ENCODE peak calls at places on chromosomes 3 and 15, in seven cellular contexts. Q, W, H, C, T, K and I are unnamed samples. For H3K4me1, the result is how much of the 10 kb centered on the place peaks cover.

GRCh38 chr3:45547764-45548683 is 46.5 kb upstream of the LIMD1 start:
- DNase-seq in Q (no peak), W (no peak), H (peak), C (no peak), T (no peak), K (no peak), I (no peak)

GRCh38 chr15:69573815-69574472 is 121.3 kb downstream of the RPLP1 start:
- DNase-seq in Q (no peak), W (no peak), H (no peak), C (no peak), T (no peak), K (no peak), I (no peak)

GRCh38 chr3:165233521-165234195 is 37.5 kb upstream of the SLITRK3 start:
- DNase-seq in Q (no peak), W (no peak), H (no peak), C (no peak), T (no peak), K (no peak), I (no peak)

GRCh38 chr15:51647128-51647562 is 24.6 kb upstream of the DMXL2 start:
- DNase-seq in Q (peak), W (no peak), H (peak), C (no peak), T (no peak), K (no peak), I (no peak)

GRCh38 chr3:10762116-10762515 is 53.9 kb upstream of the SLC6A11 start:
- DNase-seq in Q (no peak), W (no peak), H (no peak), C (no peak), T (no peak), K (no peak), I (no peak)

GRCh38 chr3:182979719-182980191 is 583 bp downstream of the DCUN1D1 start:
- DNase-seq in Q (peak), W (no peak), H (peak), C (no peak), T (peak), K (no peak), I (no peak)

GRCh38 chr3:140188285-140188684 is 253.3 kb downstream of the CLSTN2 start:
- DNase-seq in Q (no peak), W (no peak), H (no peak), C (no peak), T (no peak), K (no peak), I (no peak)

GRCh38 chr3:165158011-165158410 is 38.2 kb downstream of the SLITRK3 start:
- DNase-seq in Q (no peak), W (no peak), H (no peak), C (no peak), T (no peak), K (no peak), I (no peak)

GRCh38 chr3:13863929-13864595 is 15.8 kb downstream of the WNT7A start:
- DNase-seq in Q (no peak), W (no peak), H (no peak), C (no peak), T (no peak), K (no peak), I (no peak)

GRCh38 chr3:7581831-7582230 is 720.9 kb downstream of the GRM7 start:
- DNase-seq in Q (no peak), W (no peak), H (no peak), C (no peak), T (no peak), K (no peak), I (no peak)

GRCh38 chr3:85161544-85161943 is 202.8 kb downstream of the CADM2 start:
- DNase-seq in Q (no peak), W (no peak), H (no peak), C (no peak), T (peak), K (no peak), I (no peak)

DNA sequence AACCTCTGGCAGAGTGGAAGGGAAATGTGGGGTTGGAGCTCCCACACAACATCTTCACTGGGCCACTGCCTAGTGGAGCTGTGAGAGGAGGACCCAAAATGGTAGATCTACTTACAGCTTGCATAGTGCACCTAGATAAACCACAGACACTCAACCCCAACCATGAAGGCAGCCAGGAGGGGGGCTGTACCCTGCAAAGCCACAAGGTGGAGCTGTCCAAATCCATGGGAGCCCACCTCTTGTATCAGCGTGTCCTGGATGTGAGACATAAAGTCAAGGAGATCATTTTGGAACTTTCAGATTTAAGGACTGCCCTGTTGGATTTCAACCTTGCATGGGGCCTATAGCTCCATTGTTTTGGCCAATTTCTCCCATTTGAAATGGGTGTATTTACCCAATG is 20.9 kb downstream of the TP63 start:
- DNase-seq in Q (no peak), W (no peak), H (peak), C (peak), T (peak), K (no peak), I (peak)
- TF ChIP-seq YY1 in Q (no peak), W (no peak), H (no peak), C (no peak), T (no peak), K (no peak), I (no peak)

GRCh38 chr3:69763458-69763857 is 24.2 kb downstream of the MITF start:
- DNase-seq in Q (no peak), W (no peak), H (no peak), C (no peak), T (no peak), K (no peak), I (no peak)

GRCh38 chr3:69763976-69764851 is 24.9 kb downstream of the MITF start:
- DNase-seq in Q (no peak), W (no peak), H (no peak), C (no peak), T (no peak), K (no peak), I (no peak)

GRCh38 chr3:69762790-69763229 is 23.5 kb downstream of the MITF start:
- DNase-seq in Q (no peak), W (no peak), H (no peak), C (no peak), T (no peak), K (no peak), I (no peak)

GRCh38 chr3:69767571-69767970 is 28.3 kb downstream of the MITF start:
- DNase-seq in Q (no peak), W (no peak), H (no peak), C (no peak), T (no peak), K (no peak), I (no peak)

GRCh38 chr3:69764861-69765260 is 25.6 kb downstream of the MITF start:
- DNase-seq in Q (no peak), W (no peak), H (no peak), C (no peak), T (no peak), K (no peak), I (no peak)
- H3K4me1 ChIP-seq in Q (under half), W (under half), H (under half), C (under half), T (under half), K (under half), I (under half)

DNA sequence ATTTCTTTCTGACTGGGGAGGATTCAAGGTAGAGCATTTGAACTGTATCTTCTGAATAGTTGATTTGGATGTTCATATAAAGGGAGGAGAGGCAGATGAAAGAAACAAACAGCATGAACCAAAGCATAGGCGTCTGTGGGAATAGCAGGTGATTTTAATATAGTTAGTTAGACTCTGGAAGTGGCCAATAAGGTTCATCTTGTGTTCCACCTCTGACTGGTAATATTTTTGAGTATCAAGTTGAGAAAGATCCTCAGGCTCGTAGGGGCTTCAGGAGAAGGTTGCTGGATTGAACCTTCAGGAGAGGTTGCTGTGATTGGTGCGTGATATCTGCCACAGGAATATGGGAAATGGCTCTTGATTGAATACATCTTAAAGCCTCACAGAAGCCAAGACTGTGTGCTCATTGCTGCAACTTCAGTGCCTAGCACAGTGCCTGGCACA is 12.7 kb downstream of the NFKBIZ start:
- DNase-seq in Q (no peak), W (no peak), H (no peak), C (no peak), T (no peak), K (no peak), I (no peak)
- TF ChIP-seq YY1 in Q (no peak), W (no peak), H (no peak), C (no peak), T (no peak), K (no peak), I (no peak)

GRCh38 chr3:149630806-149631205 is 27.0 kb downstream of the WWTR1 start:
- DNase-seq in Q (no peak), W (no peak), H (no peak), C (no peak), T (no peak), K (no peak), I (no peak)

GRCh38 chr3:149625795-149626194 is 32.0 kb downstream of the WWTR1 start:
- DNase-seq in Q (no peak), W (no peak), H (no peak), C (no peak), T (no peak), K (no peak), I (no peak)

GRCh38 chr3:149626671-149627070 is 31.2 kb downstream of the WWTR1 start:
- DNase-seq in Q (no peak), W (no peak), H (no peak), C (no peak), T (no peak), K (no peak), I (no peak)

GRCh38 chr3:149632225-149632624 is 25.6 kb downstream of the WWTR1 start:
- DNase-seq in Q (no peak), W (no peak), H (no peak), C (no peak), T (no peak), K (no peak), I (no peak)

DNA sequence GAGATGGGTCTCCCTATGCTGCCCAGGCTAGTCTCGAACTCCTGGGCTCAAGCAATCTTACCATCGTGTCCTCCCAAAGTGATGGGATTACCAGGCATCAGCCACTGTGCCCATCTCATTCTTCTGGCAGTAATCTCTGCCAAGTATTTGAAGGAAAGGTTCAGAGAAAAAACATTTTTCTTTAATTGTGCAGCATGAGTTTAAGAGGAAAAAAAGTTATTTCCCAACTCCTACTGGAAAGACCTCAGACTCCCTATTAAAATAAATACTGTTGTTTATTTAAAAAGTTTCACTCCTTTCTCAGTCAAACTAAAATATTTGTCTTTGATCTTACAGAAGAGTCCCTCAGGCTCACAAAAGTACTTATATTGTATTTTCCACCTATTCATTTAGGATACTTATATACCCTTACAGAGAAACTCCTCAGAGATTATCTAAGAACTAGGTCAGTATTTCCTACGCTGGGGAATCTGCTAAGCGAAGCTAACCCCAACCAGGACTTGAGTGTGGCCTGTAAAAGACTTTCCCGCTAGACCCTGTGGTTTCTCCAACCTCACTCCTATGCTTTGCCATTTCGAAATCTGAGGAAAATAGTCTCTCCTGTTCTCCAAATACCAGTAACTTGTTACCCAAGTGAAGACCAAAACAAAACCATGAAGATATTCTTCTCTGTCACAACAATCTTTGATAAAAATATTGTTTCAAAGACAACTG is 28.7 kb downstream of the WWTR1 start:
- DNase-seq in Q (no peak), W (no peak), H (no peak), C (no peak), T (no peak), K (no peak), I (no peak)
- H3K4me1 ChIP-seq in Q (under half), W (under half), H (under half), C (under half), T (half or more), K (under half), I (under half)

DNA sequence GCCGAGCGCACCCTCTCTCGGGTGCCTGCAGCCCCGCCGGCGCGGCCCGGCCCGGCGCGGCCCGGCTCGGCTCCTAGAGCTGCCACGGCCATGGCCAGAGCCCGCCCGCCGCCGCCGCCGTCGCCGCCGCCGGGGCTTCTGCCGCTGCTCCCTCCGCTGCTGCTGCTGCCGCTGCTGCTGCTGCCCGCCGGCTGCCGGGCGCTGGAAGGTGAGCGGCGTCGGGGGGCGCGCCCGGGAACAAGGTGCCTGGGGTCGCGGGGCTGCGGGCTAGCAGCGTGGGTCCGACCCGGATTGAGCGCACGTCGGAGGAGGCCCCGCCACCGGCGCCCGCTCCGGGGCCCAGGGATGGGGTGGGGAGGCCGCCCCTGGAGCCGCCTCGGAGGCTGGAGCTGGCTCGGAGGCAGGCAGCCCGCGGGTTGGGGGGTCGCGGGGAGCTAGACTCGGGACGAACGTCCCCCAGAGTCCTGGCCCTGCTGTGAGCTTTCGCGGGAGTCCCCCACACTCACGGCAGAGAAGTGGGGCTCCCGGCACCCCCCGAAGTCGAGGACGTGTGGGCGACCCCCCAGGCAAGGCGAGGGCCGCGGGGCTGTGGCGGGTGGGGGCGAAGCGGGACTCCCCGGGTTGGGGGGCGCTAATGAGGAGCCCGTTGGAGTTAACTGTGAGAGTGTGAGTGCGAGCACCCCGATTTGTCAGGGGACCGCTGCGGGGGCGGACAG is 719 bp downstream of the EPHB3 start:
- DNase-seq in Q (no peak), W (no peak), H (peak), C (no peak), T (no peak), K (no peak), I (no peak)
- TF ChIP-seq YY1 in Q (no peak), W (no peak), H (no peak), C (no peak), T (no peak), K (no peak), I (no peak)

GRCh38 chr3:37249717-37250116 is 75.3 kb upstream of the LRRFIP2 start:
- DNase-seq in Q (no peak), W (no peak), H (no peak), C (no peak), T (no peak), K (no peak), I (no peak)

GRCh38 chr3:37245003-37245402 is 70.6 kb upstream of the LRRFIP2 start:
- DNase-seq in Q (no peak), W (no peak), H (no peak), C (no peak), T (no peak), K (no peak), I (no peak)

GRCh38 chr3:37249294-37249693 is 74.9 kb upstream of the LRRFIP2 start:
- DNase-seq in Q (no peak), W (no peak), H (no peak), C (no peak), T (no peak), K (no peak), I (no peak)

GRCh38 chr3:37248179-37248578 is 73.8 kb upstream of the LRRFIP2 start:
- DNase-seq in Q (no peak), W (no peak), H (no peak), C (no peak), T (no peak), K (no peak), I (no peak)

DNA sequence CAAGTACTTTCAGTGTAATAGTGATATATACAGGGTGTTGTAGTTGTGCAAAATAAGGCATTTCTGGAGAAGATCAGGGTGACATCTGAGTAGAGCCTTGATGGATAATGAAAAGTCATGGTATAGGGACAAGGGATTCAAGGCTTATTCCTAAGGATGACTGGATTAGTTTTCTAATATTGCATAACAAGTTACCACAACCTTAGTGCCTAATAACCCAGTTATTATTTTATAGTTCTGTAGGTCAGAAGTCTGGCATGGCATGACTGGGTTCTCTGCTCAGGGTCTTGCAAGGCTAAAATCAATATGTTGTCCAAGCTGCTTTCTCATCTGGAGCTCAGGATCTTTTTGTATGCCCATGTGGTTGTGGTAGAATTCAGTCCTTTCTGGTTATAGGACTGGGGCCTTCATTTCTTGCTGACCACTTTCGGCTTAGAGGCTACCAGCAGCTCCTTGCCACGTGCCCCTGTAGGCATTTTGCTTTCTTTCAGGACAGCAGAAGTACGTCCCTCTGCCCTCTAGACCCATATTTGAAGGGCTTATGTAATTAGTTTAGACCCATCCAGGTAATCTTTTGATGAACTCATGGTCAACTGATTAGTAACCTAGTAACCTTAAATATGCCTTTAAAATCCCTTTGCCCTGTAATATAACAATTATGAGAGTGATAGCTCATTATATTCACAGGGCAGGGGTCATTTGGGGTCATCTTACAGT is 73.2 kb upstream of the LRRFIP2 start:
- DNase-seq in Q (no peak), W (no peak), H (no peak), C (no peak), T (no peak), K (no peak), I (no peak)
- H3K4me1 ChIP-seq in Q (under half), W (under half), H (under half), C (under half), T (half or more), K (under half), I (under half)

DNA sequence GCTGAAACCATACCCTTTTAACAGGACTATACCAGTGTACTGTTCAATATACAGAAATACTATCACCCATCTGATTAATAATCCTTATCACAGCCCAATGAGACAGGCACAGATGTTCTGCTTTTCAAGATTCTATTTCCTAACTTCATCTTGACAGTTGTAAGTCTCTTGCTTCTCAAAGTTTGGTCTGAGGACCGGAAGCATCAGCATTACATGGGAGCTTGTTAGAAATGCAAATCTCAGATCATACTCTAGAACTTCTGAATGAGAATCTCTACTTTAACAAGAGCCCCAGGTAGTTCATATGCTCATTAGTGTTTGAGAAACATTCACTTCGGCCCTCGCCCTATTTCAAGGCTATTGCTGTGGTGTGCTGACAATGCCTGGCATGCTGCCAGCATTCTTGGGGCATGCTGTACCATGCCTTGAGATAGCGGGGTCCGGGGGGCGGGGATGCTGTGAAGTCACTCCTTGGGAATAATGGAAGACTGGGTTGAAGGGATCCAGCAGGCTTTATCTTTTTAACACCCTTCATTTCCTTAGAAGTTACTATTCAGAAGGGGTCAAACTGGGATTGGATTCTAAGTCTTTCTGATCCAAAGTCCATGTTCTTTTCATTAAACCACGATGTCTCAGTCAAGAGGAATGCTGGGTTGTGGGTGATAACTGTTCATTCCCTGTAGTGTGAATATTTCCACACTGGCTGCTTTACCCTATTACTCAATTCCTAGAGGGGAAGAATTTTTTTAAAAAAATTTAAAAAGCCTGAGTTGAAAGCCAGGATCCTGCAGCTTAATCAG is 194.7 kb downstream of the LPP start:
- DNase-seq in Q (no peak), W (no peak), H (no peak), C (peak), T (peak), K (no peak), I (no peak)
- TF ChIP-seq YY1 in Q (no peak), W (no peak), H (peak), C (no peak), T (no peak), K (no peak), I (no peak)